ENCODE peak calls at places on chromosomes 13 and 19, in ten cellular contexts. One of them, this sample, is unnamed.

GRCh38 chr13:30789360-30789862 is 54.1 kb downstream of the ALOX5AP start:
- DNase-seq in K562: no peak
- DNase-seq in lung: no peak
- DNase-seq in suprapubic skin: no peak
- DNase-seq in cardiac muscle cell: no peak
- DNase-seq in activated B cell treated with CpG ODN at 0.5 μM for 24 hours: no peak
- DNase-seq in Peyer's patch: no peak
- DNase-seq in MCF 10A: no peak
- DNase-seq in IMR-90: no peak
- DNase-seq in fibroblast of pulmonary artery: no peak
- DNase-seq in this sample: no peak

GRCh38 chr13:39890537-39890936 is 235.1 kb downstream of the COG6 start:
- DNase-seq in Peyer's patch: no peak
- DNase-seq in activated B cell treated with CpG ODN at 0.5 μM for 24 hours: no peak
- DNase-seq in cardiac muscle cell: no peak
- DNase-seq in K562: peak; percentile 1
- DNase-seq in lung: no peak
- DNase-seq in IMR-90: no peak
- DNase-seq in MCF 10A: no peak
- DNase-seq in suprapubic skin: no peak
- DNase-seq in fibroblast of pulmonary artery: no peak
- DNase-seq in this sample: no peak

GRCh38 chr13:73521291-73521626 is 462.5 kb downstream of the KLF5 start:
- DNase-seq in K562: no peak
- DNase-seq in activated B cell treated with CpG ODN at 0.5 μM for 24 hours: no peak
- DNase-seq in Peyer's patch: no peak
- DNase-seq in MCF 10A: no peak
- DNase-seq in fibroblast of pulmonary artery: no peak
- DNase-seq in cardiac muscle cell: no peak
- DNase-seq in IMR-90: no peak
- DNase-seq in lung: no peak
- DNase-seq in suprapubic skin: no peak
- DNase-seq in this sample: no peak

GRCh38 chr13:34654203-34654602 is 287.9 kb upstream of the NBEA start:
- DNase-seq in K562: no peak
- DNase-seq in IMR-90: no peak
- DNase-seq in activated B cell treated with CpG ODN at 0.5 μM for 24 hours: no peak
- DNase-seq in lung: no peak
- DNase-seq in Peyer's patch: no peak
- DNase-seq in MCF 10A: no peak
- DNase-seq in suprapubic skin: no peak
- DNase-seq in fibroblast of pulmonary artery: no peak
- DNase-seq in cardiac muscle cell: no peak
- DNase-seq in this sample: no peak

GRCh38 chr19:730382-730668 is 20.6 kb upstream of the MISP start:
- DNase-seq in activated B cell treated with CpG ODN at 0.5 μM for 24 hours: no peak
- DNase-seq in fibroblast of pulmonary artery: no peak
- DNase-seq in Peyer's patch: no peak
- DNase-seq in cardiac muscle cell: no peak
- DNase-seq in IMR-90: no peak
- DNase-seq in K562: no peak
- DNase-seq in suprapubic skin: no peak
- DNase-seq in lung: no peak
- DNase-seq in MCF 10A: no peak
- DNase-seq in this sample: no peak

GRCh38 chr13:111251646-111252448 is 68.6 kb upstream of the TEX29 start:
- DNase-seq in lung: no peak
- DNase-seq in fibroblast of pulmonary artery: peak; percentile 18
- DNase-seq in IMR-90: no peak
- DNase-seq in activated B cell treated with CpG ODN at 0.5 μM for 24 hours: no peak
- DNase-seq in K562: no peak
- DNase-seq in Peyer's patch: no peak
- DNase-seq in suprapubic skin: no peak
- DNase-seq in cardiac muscle cell: no peak
- DNase-seq in MCF 10A: no peak
- DNase-seq in this sample: no peak

GRCh38 chr19:23787106-23787505 is 28.4 kb upstream of the ZNF681 start:
- DNase-seq in activated B cell treated with CpG ODN at 0.5 μM for 24 hours: no peak
- DNase-seq in fibroblast of pulmonary artery: peak; percentile 4
- DNase-seq in Peyer's patch: no peak
- DNase-seq in IMR-90: peak; percentile 1
- DNase-seq in lung: peak; percentile 26
- DNase-seq in K562: no peak
- DNase-seq in MCF 10A: peak; percentile 54
- DNase-seq in suprapubic skin: no peak
- DNase-seq in cardiac muscle cell: peak; percentile 20
- DNase-seq in this sample: no peak

GRCh38 chr13:51243227-51243626 is 21.0 kb downstream of the FAM124A start:
- DNase-seq in MCF 10A: no peak
- DNase-seq in fibroblast of pulmonary artery: no peak
- DNase-seq in cardiac muscle cell: no peak
- DNase-seq in suprapubic skin: no peak
- DNase-seq in IMR-90: no peak
- DNase-seq in activated B cell treated with CpG ODN at 0.5 μM for 24 hours: no peak
- DNase-seq in K562: no peak
- DNase-seq in Peyer's patch: no peak
- DNase-seq in lung: no peak
- DNase-seq in this sample: no peak

GRCh38 chr13:27745301-27745700 is 47.0 kb upstream of the GSX1 start:
- DNase-seq in activated B cell treated with CpG ODN at 0.5 μM for 24 hours: no peak
- DNase-seq in suprapubic skin: no peak
- DNase-seq in lung: no peak
- DNase-seq in IMR-90: no peak
- DNase-seq in K562: no peak
- DNase-seq in Peyer's patch: no peak
- DNase-seq in cardiac muscle cell: no peak
- DNase-seq in MCF 10A: no peak
- DNase-seq in fibroblast of pulmonary artery: no peak
- DNase-seq in this sample: no peak

GRCh38 chr13:30121666-30122065 is 185.7 kb downstream of the KATNAL1 start:
- DNase-seq in Peyer's patch: no peak
- DNase-seq in activated B cell treated with CpG ODN at 0.5 μM for 24 hours: no peak
- DNase-seq in suprapubic skin: no peak
- DNase-seq in lung: no peak
- DNase-seq in MCF 10A: no peak
- DNase-seq in K562: no peak
- DNase-seq in IMR-90: no peak
- DNase-seq in cardiac muscle cell: no peak
- DNase-seq in fibroblast of pulmonary artery: no peak
- DNase-seq in this sample: no peak

GRCh38 chr19:39405261-39405912 is 1.3 kb upstream of the ZFP36 start:
- DNase-seq in cardiac muscle cell: no peak
- DNase-seq in fibroblast of pulmonary artery: no peak
- DNase-seq in Peyer's patch: no peak
- DNase-seq in activated B cell treated with CpG ODN at 0.5 μM for 24 hours: no peak
- DNase-seq in lung: peak; percentile 27
- DNase-seq in K562: no peak
- DNase-seq in suprapubic skin: no peak
- DNase-seq in MCF 10A: no peak
- DNase-seq in IMR-90: no peak
- DNase-seq in this sample: no peak

GRCh38 chr13:24011266-24011665 is 114.0 kb upstream of the C1QTNF9B start:
- DNase-seq in K562: no peak
- DNase-seq in Peyer's patch: no peak
- DNase-seq in IMR-90: no peak
- DNase-seq in MCF 10A: no peak
- DNase-seq in fibroblast of pulmonary artery: no peak
- DNase-seq in lung: no peak
- DNase-seq in suprapubic skin: no peak
- DNase-seq in activated B cell treated with CpG ODN at 0.5 μM for 24 hours: no peak
- DNase-seq in cardiac muscle cell: no peak
- DNase-seq in this sample: no peak

GRCh38 chr13:24013189-24013588 is 115.9 kb upstream of the C1QTNF9B start:
- DNase-seq in suprapubic skin: no peak
- DNase-seq in Peyer's patch: no peak
- DNase-seq in cardiac muscle cell: no peak
- DNase-seq in MCF 10A: no peak
- DNase-seq in lung: no peak
- DNase-seq in fibroblast of pulmonary artery: no peak
- DNase-seq in IMR-90: no peak
- DNase-seq in K562: no peak
- DNase-seq in activated B cell treated with CpG ODN at 0.5 μM for 24 hours: no peak
- DNase-seq in this sample: no peak

GRCh38 chr13:24008679-24009078 is 111.4 kb upstream of the C1QTNF9B start:
- DNase-seq in activated B cell treated with CpG ODN at 0.5 μM for 24 hours: no peak
- DNase-seq in fibroblast of pulmonary artery: no peak
- DNase-seq in Peyer's patch: no peak
- DNase-seq in IMR-90: peak; percentile 56
- DNase-seq in MCF 10A: no peak
- DNase-seq in lung: no peak
- DNase-seq in K562: no peak
- DNase-seq in cardiac muscle cell: peak; percentile 39
- DNase-seq in suprapubic skin: no peak
- DNase-seq in this sample: no peak

GRCh38 chr13:24016046-24016445 is 118.7 kb upstream of the C1QTNF9B start:
- DNase-seq in IMR-90: no peak
- DNase-seq in cardiac muscle cell: no peak
- DNase-seq in suprapubic skin: no peak
- DNase-seq in Peyer's patch: no peak
- DNase-seq in lung: no peak
- DNase-seq in MCF 10A: no peak
- DNase-seq in activated B cell treated with CpG ODN at 0.5 μM for 24 hours: no peak
- DNase-seq in K562: no peak
- DNase-seq in fibroblast of pulmonary artery: no peak
- DNase-seq in this sample: no peak

DNA sequence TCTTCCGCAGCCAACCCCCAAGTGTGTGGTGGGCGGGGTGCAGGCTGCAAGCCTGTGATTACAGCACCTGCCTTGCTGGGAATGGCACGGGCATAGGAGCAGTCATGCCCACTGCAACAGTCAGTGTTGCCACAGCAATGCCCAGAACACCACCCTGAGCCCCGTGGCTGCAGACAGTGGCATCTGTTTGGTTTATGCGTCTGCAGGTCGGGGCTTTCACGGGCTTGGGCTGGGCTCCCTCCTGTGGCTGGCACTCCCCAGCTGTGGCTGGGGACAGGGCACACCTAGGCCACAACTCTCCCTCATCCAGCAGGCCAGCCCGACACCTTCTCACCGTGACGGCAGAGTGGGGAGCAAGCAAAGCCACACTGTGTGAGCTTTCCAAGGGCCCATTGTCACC is 115.3 kb upstream of the C1QTNF9B start:
- DNase-seq in cardiac muscle cell: no peak
- DNase-seq in lung: no peak
- DNase-seq in fibroblast of pulmonary artery: no peak
- DNase-seq in suprapubic skin: no peak
- DNase-seq in MCF 10A: no peak
- DNase-seq in IMR-90: no peak
- DNase-seq in activated B cell treated with CpG ODN at 0.5 μM for 24 hours: no peak
- DNase-seq in Peyer's patch: no peak
- DNase-seq in K562: no peak
- DNase-seq in this sample: no peak
- TF ChIP-seq CTCF in cardiac muscle cell: no peak
- TF ChIP-seq CTCF in lung: no peak
- TF ChIP-seq CTCF in fibroblast of pulmonary artery: no peak
- TF ChIP-seq CTCF in suprapubic skin: no peak
- TF ChIP-seq CTCF in MCF 10A: no peak
- TF ChIP-seq CTCF in IMR-90: no peak
- TF ChIP-seq CTCF in activated B cell treated with CpG ODN at 0.5 μM for 24 hours: no peak
- TF ChIP-seq CTCF in Peyer's patch: no peak
- TF ChIP-seq CTCF in K562: no peak
- TF ChIP-seq CTCF in this sample: no peak

DNA sequence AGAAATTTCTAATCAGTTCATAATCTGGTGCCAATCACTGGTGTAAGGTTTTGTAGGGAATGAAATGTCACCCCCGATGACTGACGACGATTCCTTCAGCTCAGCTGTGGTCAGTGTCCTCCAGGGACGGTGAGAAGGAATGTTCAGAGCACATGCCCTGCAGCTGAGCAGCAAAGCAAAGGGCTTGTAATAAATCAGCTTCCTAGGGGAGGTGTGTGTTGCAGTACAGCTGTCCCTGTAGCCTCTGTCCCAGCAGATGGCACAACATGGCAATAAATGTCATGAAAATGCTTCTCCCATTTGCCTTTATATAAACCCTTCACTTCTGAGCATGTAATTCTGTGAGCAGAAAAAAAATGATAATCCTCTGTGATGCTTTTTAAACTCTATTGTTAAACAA is 102.4 kb downstream of the FAM216B start:
- DNase-seq in lung: no peak
- DNase-seq in K562: no peak
- DNase-seq in fibroblast of pulmonary artery: peak; percentile 79
- DNase-seq in MCF 10A: peak; percentile 62
- DNase-seq in suprapubic skin: no peak
- DNase-seq in activated B cell treated with CpG ODN at 0.5 μM for 24 hours: no peak
- DNase-seq in IMR-90: peak; percentile 33
- DNase-seq in cardiac muscle cell: peak; percentile 76
- DNase-seq in Peyer's patch: no peak
- DNase-seq in this sample: no peak
- TF ChIP-seq CTCF in lung: no peak
- TF ChIP-seq CTCF in K562: no peak
- TF ChIP-seq CTCF in fibroblast of pulmonary artery: peak; percentile 21
- TF ChIP-seq CTCF in MCF 10A: peak; percentile 46
- TF ChIP-seq CTCF in suprapubic skin: no peak
- TF ChIP-seq CTCF in activated B cell treated with CpG ODN at 0.5 μM for 24 hours: no peak
- TF ChIP-seq CTCF in IMR-90: no peak
- TF ChIP-seq CTCF in cardiac muscle cell: no peak
- TF ChIP-seq CTCF in Peyer's patch: peak; percentile 44
- TF ChIP-seq CTCF in this sample: peak; percentile 46

GRCh38 chr19:43715776-43716175 is at the start of gene IRGC:
- DNase-seq in Peyer's patch: no peak
- DNase-seq in lung: no peak
- DNase-seq in MCF 10A: no peak
- DNase-seq in IMR-90: no peak
- DNase-seq in activated B cell treated with CpG ODN at 0.5 μM for 24 hours: no peak
- DNase-seq in cardiac muscle cell: no peak
- DNase-seq in K562: no peak
- DNase-seq in suprapubic skin: no peak
- DNase-seq in fibroblast of pulmonary artery: no peak
- DNase-seq in this sample: no peak
- TF ChIP-seq CTCF in Peyer's patch: no peak
- TF ChIP-seq CTCF in lung: no peak
- TF ChIP-seq CTCF in MCF 10A: no peak
- TF ChIP-seq CTCF in IMR-90: no peak
- TF ChIP-seq CTCF in activated B cell treated with CpG ODN at 0.5 μM for 24 hours: no peak
- TF ChIP-seq CTCF in cardiac muscle cell: no peak
- TF ChIP-seq CTCF in K562: no peak
- TF ChIP-seq CTCF in suprapubic skin: no peak
- TF ChIP-seq CTCF in fibroblast of pulmonary artery: no peak
- TF ChIP-seq CTCF in this sample: no peak

DNA sequence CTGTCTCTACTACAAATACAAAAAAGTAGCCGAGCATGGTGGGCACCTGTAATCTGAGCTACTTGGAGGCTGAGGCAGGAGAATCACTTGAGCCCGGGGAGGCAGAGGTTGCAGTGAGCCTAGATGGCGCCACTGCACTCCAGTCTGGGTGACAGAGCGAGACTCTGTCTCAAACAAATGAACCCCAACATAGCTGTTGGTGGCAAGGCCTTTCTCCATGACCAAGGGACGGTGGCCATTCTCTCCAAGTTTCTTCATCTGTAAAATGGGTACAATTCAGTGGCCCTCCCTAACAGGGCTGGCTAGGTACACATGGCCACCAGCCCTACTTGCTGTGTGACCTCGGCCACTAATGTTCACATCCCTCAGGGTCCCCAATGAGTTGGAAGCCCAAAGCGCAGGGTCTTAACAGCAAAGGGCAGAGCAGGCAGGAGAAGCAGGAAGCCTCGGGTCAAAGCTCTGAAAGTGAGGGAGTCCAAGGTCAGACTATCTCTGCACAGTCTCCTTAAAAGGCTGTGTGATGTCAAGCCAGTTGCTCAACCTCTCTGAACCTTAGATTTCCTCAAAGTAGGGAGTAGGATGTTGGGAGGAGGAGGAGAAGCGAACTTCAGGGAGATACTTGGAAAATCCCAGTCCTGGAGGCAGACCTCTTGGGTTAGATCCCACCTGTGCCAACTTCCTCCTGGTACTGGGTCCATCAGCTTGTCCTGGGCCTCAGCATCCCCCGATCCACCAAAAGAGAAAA is 2.7 kb downstream of the JUND start:
- DNase-seq in Peyer's patch: peak; percentile 70
- DNase-seq in suprapubic skin: no peak
- DNase-seq in K562: peak; percentile 49
- DNase-seq in fibroblast of pulmonary artery: peak; percentile 55
- DNase-seq in lung: no peak
- DNase-seq in MCF 10A: no peak
- DNase-seq in cardiac muscle cell: peak; percentile 39
- DNase-seq in IMR-90: no peak
- DNase-seq in activated B cell treated with CpG ODN at 0.5 μM for 24 hours: no peak
- DNase-seq in this sample: no peak
- TF ChIP-seq CTCF in Peyer's patch: peak; percentile 40
- TF ChIP-seq CTCF in suprapubic skin: no peak
- TF ChIP-seq CTCF in K562: peak; percentile 53
- TF ChIP-seq CTCF in fibroblast of pulmonary artery: peak; percentile 33
- TF ChIP-seq CTCF in lung: no peak
- TF ChIP-seq CTCF in MCF 10A: no peak
- TF ChIP-seq CTCF in cardiac muscle cell: peak; percentile 38
- TF ChIP-seq CTCF in IMR-90: peak; percentile 24
- TF ChIP-seq CTCF in activated B cell treated with CpG ODN at 0.5 μM for 24 hours: no peak
- TF ChIP-seq CTCF in this sample: peak; percentile 36

This sample was measured in D721Med.